ENCODE peak calls at places on chromosomes 13 and 19, in six cellular contexts. Q is GM12878, N is esophagus muscularis mucosa, O is upper lobe of left lung, H is heart left ventricle, C is IMR-90. I is an unnamed sample.

GRCh38 chr13:35723061-35723461 is 246.6 kb upstream of the MAB21L1 start:
- DNase-seq in C (peak), O (no peak), N (no peak), H (no peak), Q (no peak), I (peak)

GRCh38 chr13:72390909-72391308 is 336.5 kb downstream of the MZT1 start:
- DNase-seq in C (no peak), O (no peak), H (no peak), Q (no peak), N (no peak), I (no peak)

GRCh38 chr19:8245869-8246835 is 37.0 kb downstream of the CERS4 start:
- DNase-seq in O (no peak), Q (no peak), N (no peak), C (no peak), H (no peak), I (no peak)

GRCh38 chr13:25217023-25217909 is 45.2 kb upstream of the AMER2 start:
- DNase-seq in O (no peak), N (no peak), H (no peak), Q (no peak), C (peak), I (no peak)

GRCh38 chr13:101576452-101576851 is 124.0 kb downstream of the ITGBL1 start:
- DNase-seq in N (no peak), C (peak), O (no peak), Q (no peak), H (no peak), I (no peak)

GRCh38 chr13:32060319-32060924 is 28.8 kb downstream of the FRY start:
- DNase-seq in O (no peak), Q (no peak), H (peak), N (no peak), C (peak), I (no peak)

GRCh38 chr19:9869008-9869617 is 34.0 kb downstream of the PIN1 start:
- DNase-seq in O (no peak), C (no peak), Q (no peak), N (no peak), H (no peak), I (no peak)

GRCh38 chr19:920051-920857 is 3.1 kb downstream of the KISS1R start:
- DNase-seq in H (no peak), O (peak), Q (no peak), C (no peak), N (no peak), I (no peak)

GRCh38 chr13:95260031-95260525 is 41.2 kb downstream of the ABCC4 start:
- DNase-seq in H (no peak), N (no peak), C (no peak), O (no peak), Q (peak), I (no peak)

GRCh38 chr19:11347546-11347945 is 1.2 kb downstream of the CCDC159 start:
- DNase-seq in N (no peak), C (no peak), Q (no peak), O (no peak), H (no peak), I (no peak)

GRCh38 chr13:50894042-50894441 is 15.5 kb upstream of the RNASEH2B start:
- DNase-seq in N (no peak), C (no peak), Q (no peak), H (no peak), O (no peak), I (no peak)

GRCh38 chr13:50893211-50893852 is 16.3 kb upstream of the RNASEH2B start:
- DNase-seq in O (no peak), H (no peak), C (peak), Q (no peak), N (no peak), I (no peak)

GRCh38 chr13:50889317-50889716 is 20.3 kb upstream of the RNASEH2B start:
- DNase-seq in N (no peak), Q (no peak), H (no peak), O (no peak), C (no peak), I (no peak)

GRCh38 chr13:50892162-50892944 is 17.2 kb upstream of the RNASEH2B start:
- DNase-seq in N (no peak), Q (no peak), C (no peak), O (no peak), H (no peak), I (no peak)

DNA sequence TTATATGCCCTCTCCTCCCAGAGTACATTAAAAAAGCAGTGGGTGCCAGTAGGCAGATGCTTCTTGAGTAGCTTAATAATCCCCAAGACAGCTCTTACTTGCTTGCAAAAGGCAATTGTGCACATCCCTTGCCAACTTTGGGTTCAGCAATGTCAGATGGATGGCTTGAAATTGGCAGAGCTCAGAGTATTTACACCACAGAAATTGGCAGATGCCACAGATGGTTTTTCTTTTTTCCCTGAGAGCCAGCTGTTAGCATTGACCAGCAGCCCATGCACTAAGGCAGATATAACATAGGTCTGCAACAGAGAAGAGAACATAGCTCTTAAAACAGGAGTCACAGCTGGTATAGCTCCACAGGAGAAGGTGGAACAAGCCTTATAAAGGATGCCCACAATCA is 18.4 kb upstream of the RNASEH2B start:
- DNase-seq in H (no peak), N (no peak), O (no peak), Q (no peak), C (no peak), I (no peak)
- TF ChIP-seq POLR2A in H (no peak), N (no peak), O (no peak), Q (no peak), C (no peak), I (no peak)

DNA sequence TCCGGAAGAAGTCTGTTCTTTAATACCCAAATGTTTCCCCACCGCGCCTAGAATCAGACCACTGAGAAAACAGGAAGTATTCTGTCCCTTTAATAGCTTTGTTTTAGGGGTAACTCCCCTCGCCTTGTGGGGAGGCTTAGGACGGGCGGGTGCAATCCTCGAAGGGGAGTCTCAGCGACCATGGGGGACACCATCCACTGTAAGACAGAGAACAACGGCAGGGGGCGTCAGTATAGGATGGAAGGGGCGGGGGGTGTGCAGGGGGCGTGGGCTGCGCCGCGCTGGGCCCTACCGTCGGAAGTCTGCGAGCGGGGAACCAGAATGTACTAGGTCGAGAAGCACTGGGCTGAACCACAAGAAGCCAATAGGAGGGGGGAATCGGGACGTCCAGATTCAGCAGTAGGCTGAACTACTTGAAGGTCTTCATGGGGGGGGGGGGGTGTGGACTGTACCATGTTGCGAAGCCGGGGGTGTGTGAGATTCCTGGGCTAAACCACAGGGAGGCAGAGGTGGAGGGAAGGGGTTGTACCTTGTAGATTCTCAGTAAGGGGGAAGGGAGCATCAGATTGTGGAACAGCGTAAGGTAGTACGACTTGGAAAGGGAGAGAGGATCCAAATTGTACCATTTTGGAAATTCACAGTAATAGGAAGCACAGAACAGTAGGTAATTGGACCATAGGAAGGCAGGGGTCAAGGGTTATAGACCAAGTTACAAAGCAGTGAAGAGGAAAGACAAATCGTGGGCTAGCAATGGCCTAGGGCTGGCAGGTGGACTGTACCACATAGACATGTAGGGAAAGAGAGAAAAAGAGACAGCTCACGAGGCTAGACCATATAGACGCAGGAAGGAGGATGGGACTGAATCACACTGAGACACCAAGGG is 1.0 kb upstream of the DBP start:
- DNase-seq in H (peak), C (peak), O (peak), N (peak), Q (no peak), I (peak)
- TF ChIP-seq POLR2A in H (no peak), C (no peak), O (peak), N (peak), Q (peak), I (no peak)

GRCh38 chr19:6423499-6424189 is 967 bp downstream of the KHSRP start:
- DNase-seq in O (no peak), Q (no peak), N (no peak), H (no peak), C (peak), I (peak)

GRCh38 chr19:6427131-6427530 is 2.5 kb upstream of the KHSRP start:
- DNase-seq in O (peak), H (no peak), C (no peak), N (no peak), Q (no peak), I (no peak)

GRCh38 chr19:6425732-6426686 is 1.4 kb upstream of the KHSRP start:
- DNase-seq in H (no peak), Q (no peak), O (no peak), N (no peak), C (no peak), I (peak)

GRCh38 chr19:6424939-6425731 is 524 bp upstream of the KHSRP start:
- DNase-seq in H (peak), Q (peak), N (peak), O (peak), C (peak), I (peak)

GRCh38 chr19:6424190-6424938 is at the start of gene KHSRP:
- DNase-seq in Q (no peak), H (peak), O (peak), C (no peak), N (no peak), I (peak)
- TF ChIP-seq POLR2A in Q (peak), H (peak), O (peak), C (peak), N (no peak), I (peak)

GRCh38 chr13:112992931-112993700 is 24.1 kb downstream of the MCF2L start:
- DNase-seq in H (no peak), Q (no peak), O (peak), N (no peak), C (no peak), I (no peak)

GRCh38 chr13:112994084-112994780 is 25.2 kb downstream of the MCF2L start:
- DNase-seq in N (no peak), O (peak), H (no peak), Q (no peak), C (no peak), I (no peak)

GRCh38 chr13:112987625-112988024 is 18.6 kb downstream of the MCF2L start:
- DNase-seq in N (no peak), H (no peak), Q (no peak), C (no peak), O (no peak), I (no peak)

GRCh38 chr13:112991611-112992010 is 22.6 kb downstream of the MCF2L start:
- DNase-seq in Q (no peak), N (no peak), O (no peak), H (no peak), C (no peak), I (no peak)

DNA sequence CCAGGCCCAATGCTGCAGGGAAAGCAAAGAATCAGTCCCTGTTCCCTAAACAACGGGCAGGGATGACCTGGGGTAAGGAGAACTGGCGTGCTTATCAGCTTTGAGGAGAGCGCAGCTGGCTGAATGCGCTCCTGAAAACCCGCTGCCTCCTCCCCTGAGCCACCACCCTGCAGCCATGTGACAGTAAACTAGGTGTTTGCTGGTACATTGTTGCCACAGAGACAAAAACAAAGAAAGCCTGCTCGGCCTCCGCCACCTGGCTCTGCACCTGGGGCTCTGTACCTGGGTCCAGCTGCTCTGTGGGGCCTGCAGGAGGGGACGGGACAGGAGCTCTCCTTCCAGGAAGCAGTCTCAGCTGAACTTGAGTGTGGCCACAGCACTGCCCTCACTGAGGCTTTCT is 21.8 kb downstream of the MCF2L start:
- DNase-seq in C (no peak), H (no peak), Q (no peak), O (peak), N (no peak), I (no peak)
- TF ChIP-seq POLR2A in C (no peak), H (no peak), Q (no peak), O (no peak), N (no peak), I (no peak)

GRCh38 chr19:41939861-41940442 is 11.7 kb upstream of the ERFL start:
- DNase-seq in H (no peak), C (no peak), O (peak), Q (no peak), N (no peak), I (no peak)
- TF ChIP-seq POLR2A in H (no peak), C (no peak), O (no peak), Q (peak), N (no peak), I (no peak)

DNA sequence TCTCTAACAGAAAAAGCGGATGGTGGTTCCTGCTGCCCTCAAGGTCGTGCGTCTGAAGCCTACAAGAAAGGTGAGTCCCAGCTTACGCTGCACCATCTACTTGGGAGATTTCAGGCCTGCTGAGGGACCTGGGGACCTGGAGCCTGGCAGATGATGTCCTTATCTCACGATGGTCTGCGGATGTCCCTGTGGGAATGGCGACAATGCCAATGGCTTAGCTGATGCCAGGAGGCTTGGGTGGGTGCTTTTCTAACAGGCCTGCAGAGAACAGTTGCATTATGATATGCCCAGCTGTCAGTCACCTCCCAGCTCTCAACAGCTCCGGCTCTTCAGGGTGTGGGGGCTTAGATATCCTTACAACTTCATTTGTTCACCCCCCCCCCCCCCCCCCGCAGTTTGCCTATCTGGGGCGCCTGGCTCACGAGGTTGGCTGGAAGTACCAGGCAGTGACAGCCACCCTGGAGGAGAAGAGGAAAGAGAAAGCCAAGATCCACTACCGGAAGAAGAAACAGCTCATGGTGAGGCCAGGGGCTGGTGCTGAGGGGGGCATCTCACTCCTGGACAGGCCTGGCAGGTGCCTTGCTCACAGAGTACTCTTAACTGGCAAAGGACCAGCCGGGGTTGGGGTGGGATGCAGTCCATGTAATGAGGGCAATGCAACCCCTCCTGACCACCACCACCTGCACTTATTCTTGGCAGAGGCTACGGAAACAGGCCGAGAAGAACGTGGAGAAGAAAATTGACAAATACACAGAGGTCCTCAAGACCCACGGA is 3.8 kb downstream of the RPL13A start:
- DNase-seq in N (no peak), C (no peak), Q (no peak), O (no peak), H (no peak), I (no peak)
- TF ChIP-seq POLR2A in N (no peak), C (no peak), Q (peak), O (no peak), H (no peak), I (no peak)

I was measured in uterus.